ENCODE peak calls at places on chromosomes 1 and 21, in six cellular contexts. One of them, this sample, is unnamed.
A peak's percentile ranks its signal among the peaks of the same experiment; 100 is the strongest.

GRCh38 chr1:234911787-234912186 is 216.8 kb downstream of the TOMM20 start:
- DNase-seq in adrenal gland: no peak
- DNase-seq in ovary: no peak
- DNase-seq in WERI-Rb-1: no peak
- DNase-seq in psoas muscle: no peak
- DNase-seq in brain microvascular endothelial cell: no peak
- DNase-seq in this sample: no peak

GRCh38 chr1:209076688-209077087 is 506.8 kb upstream of the CAMK1G start:
- DNase-seq in adrenal gland: no peak
- DNase-seq in brain microvascular endothelial cell: no peak
- DNase-seq in psoas muscle: no peak
- DNase-seq in WERI-Rb-1: peak; percentile 47
- DNase-seq in ovary: no peak
- DNase-seq in this sample: no peak

GRCh38 chr1:203219171-203219570 is 10.3 kb downstream of the CHIT1 start:
- DNase-seq in ovary: no peak
- DNase-seq in psoas muscle: no peak
- DNase-seq in brain microvascular endothelial cell: no peak
- DNase-seq in adrenal gland: no peak
- DNase-seq in WERI-Rb-1: no peak
- DNase-seq in this sample: no peak

GRCh38 chr1:53763461-53763860 is 24.5 kb upstream of the GLIS1 start:
- DNase-seq in ovary: no peak
- DNase-seq in psoas muscle: no peak
- DNase-seq in adrenal gland: no peak
- DNase-seq in brain microvascular endothelial cell: no peak
- DNase-seq in WERI-Rb-1: no peak
- DNase-seq in this sample: no peak

GRCh38 chr1:100387209-100387608 is 34.9 kb downstream of the CDC14A start:
- DNase-seq in brain microvascular endothelial cell: peak; percentile 11
- DNase-seq in WERI-Rb-1: no peak
- DNase-seq in adrenal gland: no peak
- DNase-seq in psoas muscle: no peak
- DNase-seq in ovary: no peak
- DNase-seq in this sample: no peak

GRCh38 chr1:174000274-174000852 is 21.8 kb downstream of the RC3H1 start:
- DNase-seq in psoas muscle: no peak
- DNase-seq in WERI-Rb-1: no peak
- DNase-seq in ovary: no peak
- DNase-seq in adrenal gland: no peak
- DNase-seq in brain microvascular endothelial cell: peak; percentile 30
- DNase-seq in this sample: no peak

GRCh38 chr1:7460807-7461206 is 310.3 kb upstream of the VAMP3 start:
- DNase-seq in brain microvascular endothelial cell: no peak
- DNase-seq in ovary: no peak
- DNase-seq in psoas muscle: no peak
- DNase-seq in adrenal gland: no peak
- DNase-seq in WERI-Rb-1: peak; percentile 95
- DNase-seq in this sample: no peak

GRCh38 chr1:5660141-5660935 is 331.9 kb downstream of the NPHP4 start:
- DNase-seq in WERI-Rb-1: no peak
- DNase-seq in brain microvascular endothelial cell: no peak
- DNase-seq in ovary: no peak
- DNase-seq in psoas muscle: no peak
- DNase-seq in adrenal gland: no peak
- DNase-seq in this sample: no peak

GRCh38 chr1:25534389-25534788 is 9.0 kb upstream of the LDLRAP1 start:
- DNase-seq in psoas muscle: peak; percentile 79
- DNase-seq in ovary: no peak
- DNase-seq in adrenal gland: no peak
- DNase-seq in brain microvascular endothelial cell: no peak
- DNase-seq in WERI-Rb-1: no peak
- DNase-seq in this sample: no peak

GRCh38 chr1:214378492-214378891 is 97.5 kb downstream of the SMYD2 start:
- DNase-seq in adrenal gland: no peak
- DNase-seq in brain microvascular endothelial cell: no peak
- DNase-seq in WERI-Rb-1: no peak
- DNase-seq in psoas muscle: no peak
- DNase-seq in ovary: no peak
- DNase-seq in this sample: no peak

GRCh38 chr1:64246294-64246917 is 43.0 kb downstream of the UBE2U start:
- DNase-seq in adrenal gland: no peak
- DNase-seq in brain microvascular endothelial cell: no peak
- DNase-seq in WERI-Rb-1: no peak
- DNase-seq in ovary: no peak
- DNase-seq in psoas muscle: no peak
- DNase-seq in this sample: no peak

GRCh38 chr1:56436912-56437403 is 142.4 kb downstream of the PLPP3 start:
- DNase-seq in adrenal gland: no peak
- DNase-seq in ovary: no peak
- DNase-seq in WERI-Rb-1: no peak
- DNase-seq in psoas muscle: no peak
- DNase-seq in brain microvascular endothelial cell: no peak
- DNase-seq in this sample: no peak

GRCh38 chr1:29392036-29392435 is 155.7 kb downstream of the PTPRU start:
- DNase-seq in brain microvascular endothelial cell: no peak
- DNase-seq in psoas muscle: no peak
- DNase-seq in WERI-Rb-1: no peak
- DNase-seq in ovary: no peak
- DNase-seq in adrenal gland: no peak
- DNase-seq in this sample: no peak

GRCh38 chr1:19089524-19089923 is 120.5 kb downstream of the UBR4 start:
- DNase-seq in WERI-Rb-1: no peak
- DNase-seq in adrenal gland: no peak
- DNase-seq in brain microvascular endothelial cell: no peak
- DNase-seq in psoas muscle: no peak
- DNase-seq in ovary: no peak
- DNase-seq in this sample: no peak

GRCh38 chr1:115606305-115606704 is 35.5 kb upstream of the VANGL1 start:
- DNase-seq in brain microvascular endothelial cell: no peak
- DNase-seq in WERI-Rb-1: no peak
- DNase-seq in adrenal gland: no peak
- DNase-seq in ovary: no peak
- DNase-seq in psoas muscle: no peak
- DNase-seq in this sample: no peak

GRCh38 chr21:26715116-26715515 is 130.1 kb downstream of the ADAMTS1 start:
- DNase-seq in brain microvascular endothelial cell: no peak
- DNase-seq in ovary: no peak
- DNase-seq in adrenal gland: peak; percentile 45
- DNase-seq in psoas muscle: no peak
- DNase-seq in WERI-Rb-1: no peak
- DNase-seq in this sample: no peak

GRCh38 chr1:209207701-209208286 is 375.7 kb upstream of the CAMK1G start:
- DNase-seq in psoas muscle: peak; percentile 69
- DNase-seq in WERI-Rb-1: peak; percentile 77
- DNase-seq in ovary: peak; percentile 67
- DNase-seq in brain microvascular endothelial cell: peak; percentile 66
- DNase-seq in adrenal gland: peak; percentile 58
- DNase-seq in this sample: peak; percentile 58

GRCh38 chr1:240235521-240236288 is 144.0 kb downstream of the FMN2 start:
- DNase-seq in brain microvascular endothelial cell: no peak
- DNase-seq in adrenal gland: no peak
- DNase-seq in ovary: no peak
- DNase-seq in psoas muscle: no peak
- DNase-seq in WERI-Rb-1: no peak
- DNase-seq in this sample: no peak

GRCh38 chr1:13798120-13798519 is 98.1 kb downstream of the PRDM2 start:
- DNase-seq in WERI-Rb-1: no peak
- DNase-seq in brain microvascular endothelial cell: no peak
- DNase-seq in psoas muscle: no peak
- DNase-seq in adrenal gland: no peak
- DNase-seq in ovary: no peak
- DNase-seq in this sample: no peak

GRCh38 chr1:232271991-232272589 is 357.8 kb downstream of the SIPA1L2 start:
- DNase-seq in adrenal gland: no peak
- DNase-seq in brain microvascular endothelial cell: peak; percentile 15
- DNase-seq in ovary: no peak
- DNase-seq in WERI-Rb-1: no peak
- DNase-seq in psoas muscle: no peak
- DNase-seq in this sample: no peak

GRCh38 chr1:108050134-108050533 is 85.2 kb upstream of the VAV3 start:
- DNase-seq in psoas muscle: no peak
- DNase-seq in WERI-Rb-1: no peak
- DNase-seq in ovary: no peak
- DNase-seq in adrenal gland: no peak
- DNase-seq in brain microvascular endothelial cell: no peak
- DNase-seq in this sample: no peak

GRCh38 chr1:72000809-72001208 is 281.5 kb downstream of the NEGR1 start:
- DNase-seq in psoas muscle: no peak
- DNase-seq in brain microvascular endothelial cell: no peak
- DNase-seq in ovary: no peak
- DNase-seq in adrenal gland: no peak
- DNase-seq in WERI-Rb-1: peak; percentile 49
- DNase-seq in this sample: no peak

DNA sequence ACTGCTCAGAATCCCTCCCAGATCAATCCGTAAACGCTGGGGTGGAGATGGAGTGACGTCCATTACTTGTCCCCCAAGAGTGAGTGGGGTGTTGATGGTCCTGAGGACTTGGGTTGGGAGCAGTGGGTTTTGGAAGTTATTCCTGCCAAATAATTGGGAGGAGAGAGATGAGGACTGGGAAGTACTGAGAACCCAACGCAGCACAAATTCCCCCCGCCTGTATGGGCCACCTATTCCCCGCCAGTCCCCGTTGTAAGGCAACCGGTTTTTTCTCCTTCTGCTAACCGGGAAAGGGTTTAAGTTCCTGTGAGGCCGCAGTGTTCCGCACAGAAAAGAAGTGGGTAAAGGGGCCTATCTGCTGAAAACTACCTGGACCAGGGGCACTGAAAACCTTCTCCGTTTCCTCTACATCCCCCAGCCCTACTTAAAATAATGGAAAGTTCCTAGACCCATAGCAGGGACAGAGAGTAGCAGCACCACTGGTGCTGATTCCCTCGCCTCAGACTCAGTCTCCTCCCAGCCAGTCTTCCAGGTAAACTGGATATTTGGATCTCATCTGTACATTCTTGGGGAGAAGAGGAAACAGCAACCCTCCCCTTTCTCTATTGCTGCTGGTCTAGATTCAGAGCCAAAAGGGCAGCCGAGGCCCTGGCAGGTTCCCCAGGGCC is 738 bp downstream of the LURAP1 start:
- DNase-seq in ovary: no peak
- DNase-seq in WERI-Rb-1: no peak
- DNase-seq in adrenal gland: no peak
- DNase-seq in brain microvascular endothelial cell: no peak
- DNase-seq in psoas muscle: peak; percentile 39
- DNase-seq in this sample: no peak
- H3K27ac ChIP-seq in ovary: peak overlapping the region; percentile 79
- H3K27ac ChIP-seq in WERI-Rb-1: no peak overlapping the region
- H3K27ac ChIP-seq in adrenal gland: no peak overlapping the region
- H3K27ac ChIP-seq in brain microvascular endothelial cell: no peak overlapping the region
- H3K27ac ChIP-seq in psoas muscle: peak overlapping the region; percentile 53
- H3K27ac ChIP-seq in this sample: peak overlapping the region; percentile 85

DNA sequence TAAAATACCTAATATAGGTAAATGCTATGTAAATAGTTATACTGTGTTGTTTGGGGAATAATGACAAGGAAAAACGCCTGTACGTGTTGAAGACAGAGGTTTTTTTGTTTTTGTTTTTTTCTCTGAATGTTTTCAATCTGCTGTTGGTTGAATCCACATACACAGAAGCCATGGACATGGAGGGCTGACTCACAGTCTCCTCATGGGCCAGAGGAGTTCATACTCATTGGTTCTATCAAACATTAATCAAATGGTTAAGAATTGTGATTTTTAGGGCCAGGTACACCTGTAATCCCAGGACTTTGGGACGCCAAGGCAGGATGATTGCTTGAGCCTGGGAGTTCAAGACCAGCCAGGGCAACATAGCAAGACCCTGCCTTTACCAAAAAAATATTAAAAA is 20.5 kb downstream of the MIER1 start:
- DNase-seq in WERI-Rb-1: no peak
- DNase-seq in brain microvascular endothelial cell: no peak
- DNase-seq in ovary: no peak
- DNase-seq in adrenal gland: no peak
- DNase-seq in psoas muscle: no peak
- DNase-seq in this sample: no peak
- H3K27ac ChIP-seq in WERI-Rb-1: no peak overlapping the region
- H3K27ac ChIP-seq in brain microvascular endothelial cell: peak overlapping the region; percentile 91
- H3K27ac ChIP-seq in ovary: no peak overlapping the region
- H3K27ac ChIP-seq in adrenal gland: no peak overlapping the region
- H3K27ac ChIP-seq in psoas muscle: no peak overlapping the region
- H3K27ac ChIP-seq in this sample: peak overlapping the region; percentile 17

GRCh38 chr1:224173523-224173922 is 9.5 kb upstream of the DEGS1 start:
- DNase-seq in adrenal gland: no peak
- DNase-seq in psoas muscle: no peak
- DNase-seq in ovary: no peak
- DNase-seq in WERI-Rb-1: no peak
- DNase-seq in brain microvascular endothelial cell: no peak
- DNase-seq in this sample: no peak

GRCh38 chr1:224169876-224170275 is 13.2 kb upstream of the DEGS1 start:
- DNase-seq in psoas muscle: no peak
- DNase-seq in ovary: no peak
- DNase-seq in WERI-Rb-1: no peak
- DNase-seq in adrenal gland: no peak
- DNase-seq in brain microvascular endothelial cell: no peak
- DNase-seq in this sample: no peak

GRCh38 chr1:224172229-224172628 is 10.8 kb upstream of the DEGS1 start:
- DNase-seq in brain microvascular endothelial cell: no peak
- DNase-seq in WERI-Rb-1: no peak
- DNase-seq in adrenal gland: no peak
- DNase-seq in psoas muscle: no peak
- DNase-seq in ovary: no peak
- DNase-seq in this sample: no peak

GRCh38 chr1:224170748-224171478 is 12.1 kb upstream of the DEGS1 start:
- DNase-seq in brain microvascular endothelial cell: no peak
- DNase-seq in ovary: no peak
- DNase-seq in psoas muscle: no peak
- DNase-seq in adrenal gland: no peak
- DNase-seq in WERI-Rb-1: no peak
- DNase-seq in this sample: peak; percentile 40

GRCh38 chr1:224168859-224169380 is 14.1 kb upstream of the DEGS1 start:
- DNase-seq in ovary: peak; percentile 51
- DNase-seq in WERI-Rb-1: no peak
- DNase-seq in psoas muscle: no peak
- DNase-seq in adrenal gland: no peak
- DNase-seq in brain microvascular endothelial cell: peak; percentile 91
- DNase-seq in this sample: no peak
- H3K27ac ChIP-seq in ovary: no peak overlapping the region
- H3K27ac ChIP-seq in WERI-Rb-1: no peak overlapping the region
- H3K27ac ChIP-seq in psoas muscle: peak overlapping the region; percentile 23
- H3K27ac ChIP-seq in adrenal gland: peak overlapping the region; percentile 10
- H3K27ac ChIP-seq in brain microvascular endothelial cell: peak overlapping the region; percentile 67
- H3K27ac ChIP-seq in this sample: peak overlapping the region; percentile 66

DNA sequence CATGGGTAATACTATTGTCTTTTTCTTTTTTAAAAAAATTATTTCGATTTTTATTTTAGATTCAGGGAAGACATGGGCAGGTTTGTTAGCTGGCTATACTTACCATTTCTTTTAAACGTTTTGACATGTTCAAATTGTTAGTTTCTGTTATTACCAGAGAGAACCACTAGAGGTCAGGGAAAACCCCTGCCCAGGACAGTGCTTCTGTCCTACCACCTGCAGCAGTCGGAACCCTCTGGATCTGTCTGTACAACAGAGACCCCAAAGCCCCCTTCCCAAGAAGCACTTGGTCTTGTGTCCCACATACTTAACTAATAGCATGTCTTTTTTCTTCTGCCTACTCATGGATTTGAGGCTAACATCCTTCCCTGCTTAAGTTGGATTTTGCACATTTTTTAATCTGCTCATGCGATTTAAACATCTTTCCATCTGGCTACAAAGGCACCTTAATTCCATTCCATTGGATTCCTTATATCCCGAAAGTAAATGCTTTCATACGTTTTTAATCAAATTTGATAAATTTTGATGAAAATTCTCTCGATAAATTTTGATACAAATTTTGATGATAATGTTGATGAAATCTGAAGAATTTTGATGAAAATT is 10.0 kb upstream of the C1orf115 start:
- DNase-seq in adrenal gland: no peak
- DNase-seq in WERI-Rb-1: peak; percentile 59
- DNase-seq in ovary: no peak
- DNase-seq in brain microvascular endothelial cell: no peak
- DNase-seq in psoas muscle: no peak
- DNase-seq in this sample: no peak
- H3K27ac ChIP-seq in adrenal gland: no peak overlapping the region
- H3K27ac ChIP-seq in WERI-Rb-1: no peak overlapping the region
- H3K27ac ChIP-seq in ovary: no peak overlapping the region
- H3K27ac ChIP-seq in brain microvascular endothelial cell: no peak overlapping the region
- H3K27ac ChIP-seq in psoas muscle: no peak overlapping the region
- H3K27ac ChIP-seq in this sample: no peak overlapping the region